ENCODE peak calls at places on chromosomes 5 and 9, in five cellular contexts. One of them, this sample, is unnamed.
A peak's percentile ranks its signal among the peaks of the same experiment; 100 is the strongest.

GRCh38 chr9:106333487-106333886 is 529.5 kb upstream of the ZNF462 start:
- DNase-seq in GM19239: no peak
- DNase-seq in substantia nigra: no peak
- DNase-seq in smooth muscle cell of the brain vasculature: no peak
- DNase-seq in foreskin fibroblast: no peak
- DNase-seq in this sample: no peak

GRCh38 chr5:77882670-77883257 is 106.6 kb upstream of the TBCA start:
- DNase-seq in substantia nigra: no peak
- DNase-seq in GM19239: no peak
- DNase-seq in smooth muscle cell of the brain vasculature: no peak
- DNase-seq in foreskin fibroblast: peak; percentile 62
- DNase-seq in this sample: no peak

GRCh38 chr5:23507278-23507685 is at the start of gene PRDM9:
- DNase-seq in GM19239: no peak
- DNase-seq in smooth muscle cell of the brain vasculature: no peak
- DNase-seq in foreskin fibroblast: no peak
- DNase-seq in substantia nigra: no peak
- DNase-seq in this sample: peak; percentile 21

GRCh38 chr9:105063665-105064247 is 135.8 kb upstream of the ABCA1 start:
- DNase-seq in GM19239: no peak
- DNase-seq in substantia nigra: no peak
- DNase-seq in foreskin fibroblast: peak; percentile 68
- DNase-seq in smooth muscle cell of the brain vasculature: no peak
- DNase-seq in this sample: no peak

GRCh38 chr5:162497455-162497854 is 429.9 kb downstream of the GABRG2 start:
- DNase-seq in smooth muscle cell of the brain vasculature: no peak
- DNase-seq in substantia nigra: no peak
- DNase-seq in GM19239: no peak
- DNase-seq in foreskin fibroblast: no peak
- DNase-seq in this sample: no peak

GRCh38 chr9:116572095-116572748 is 114.9 kb upstream of the TRIM32 start:
- DNase-seq in substantia nigra: peak; percentile 74
- DNase-seq in GM19239: peak; percentile 53
- DNase-seq in foreskin fibroblast: peak; percentile 91
- DNase-seq in smooth muscle cell of the brain vasculature: peak; percentile 67
- DNase-seq in this sample: peak; percentile 76

GRCh38 chr5:92332039-92332438 is 948.9 kb upstream of the ARRDC3 start:
- DNase-seq in GM19239: no peak
- DNase-seq in smooth muscle cell of the brain vasculature: no peak
- DNase-seq in foreskin fibroblast: peak; percentile 63
- DNase-seq in substantia nigra: no peak
- DNase-seq in this sample: no peak

GRCh38 chr9:92480332-92480771 is 2.0 kb downstream of the ASPN start:
- DNase-seq in GM19239: no peak
- DNase-seq in smooth muscle cell of the brain vasculature: no peak
- DNase-seq in substantia nigra: no peak
- DNase-seq in foreskin fibroblast: no peak
- DNase-seq in this sample: no peak

GRCh38 chr5:37665889-37666288 is 174.0 kb downstream of the GDNF start:
- DNase-seq in substantia nigra: no peak
- DNase-seq in foreskin fibroblast: no peak
- DNase-seq in smooth muscle cell of the brain vasculature: no peak
- DNase-seq in GM19239: no peak
- DNase-seq in this sample: no peak

GRCh38 chr9:131743501-131743900 is 3.6 kb upstream of the RAPGEF1 start:
- DNase-seq in smooth muscle cell of the brain vasculature: no peak
- DNase-seq in foreskin fibroblast: no peak
- DNase-seq in GM19239: no peak
- DNase-seq in substantia nigra: no peak
- DNase-seq in this sample: no peak

GRCh38 chr9:84139296-84140100 is 158.9 kb downstream of the RMI1 start:
- DNase-seq in foreskin fibroblast: no peak
- DNase-seq in smooth muscle cell of the brain vasculature: peak; percentile 67
- DNase-seq in substantia nigra: peak; percentile 60
- DNase-seq in GM19239: no peak
- DNase-seq in this sample: no peak

GRCh38 chr5:8184455-8185063 is 315.6 kb downstream of the MTRR start:
- DNase-seq in substantia nigra: no peak
- DNase-seq in foreskin fibroblast: no peak
- DNase-seq in GM19239: peak; percentile 37
- DNase-seq in smooth muscle cell of the brain vasculature: no peak
- DNase-seq in this sample: peak; percentile 35

GRCh38 chr5:137461636-137462596 is 37.2 kb downstream of the SPOCK1 start:
- DNase-seq in smooth muscle cell of the brain vasculature: no peak
- DNase-seq in foreskin fibroblast: no peak
- DNase-seq in substantia nigra: no peak
- DNase-seq in GM19239: no peak
- DNase-seq in this sample: no peak

GRCh38 chr5:116876240-116876840 is 301.7 kb upstream of the SEMA6A start:
- DNase-seq in GM19239: no peak
- DNase-seq in substantia nigra: no peak
- DNase-seq in smooth muscle cell of the brain vasculature: no peak
- DNase-seq in foreskin fibroblast: no peak
- DNase-seq in this sample: no peak

GRCh38 chr5:119951330-119951934 is 322.1 kb downstream of the FAM170A start:
- DNase-seq in smooth muscle cell of the brain vasculature: no peak
- DNase-seq in substantia nigra: no peak
- DNase-seq in GM19239: no peak
- DNase-seq in foreskin fibroblast: no peak
- DNase-seq in this sample: no peak

GRCh38 chr5:174559141-174559540 is 165.2 kb upstream of the MSX2 start:
- DNase-seq in GM19239: no peak
- DNase-seq in substantia nigra: no peak
- DNase-seq in smooth muscle cell of the brain vasculature: peak; percentile 85
- DNase-seq in foreskin fibroblast: no peak
- DNase-seq in this sample: no peak

GRCh38 chr5:11596657-11597071 is 307.6 kb downstream of the CTNND2 start:
- DNase-seq in GM19239: no peak
- DNase-seq in smooth muscle cell of the brain vasculature: no peak
- DNase-seq in foreskin fibroblast: no peak
- DNase-seq in substantia nigra: no peak
- DNase-seq in this sample: no peak

GRCh38 chr5:139543423-139543991 is 17.6 kb upstream of the UBE2D2 start:
- DNase-seq in GM19239: peak; percentile 61
- DNase-seq in foreskin fibroblast: no peak
- DNase-seq in smooth muscle cell of the brain vasculature: no peak
- DNase-seq in substantia nigra: peak; percentile 49
- DNase-seq in this sample: peak; percentile 89

This sample was measured in GM13976.